ENCODE peak calls at places on chromosome 1, in nine cellular contexts. One of them, this sample, is unnamed.

GRCh38 chr1:220970311-220970710 is 91.1 kb downstream of the HLX start:
- DNase-seq in foreskin fibroblast: no peak
- DNase-seq in GM12864: no peak
- DNase-seq in uterus: no peak
- DNase-seq in breast epithelium: no peak
- DNase-seq in GM12865: no peak
- DNase-seq in ovary: no peak
- DNase-seq in progenitor cell of endocrine pancreas: no peak
- DNase-seq in cardiac muscle cell: no peak
- DNase-seq in this sample: no peak

GRCh38 chr1:152623203-152623844 is 421 bp upstream of the LCE3A start:
- DNase-seq in foreskin fibroblast: no peak
- DNase-seq in GM12864: no peak
- DNase-seq in uterus: no peak
- DNase-seq in breast epithelium: no peak
- DNase-seq in GM12865: peak
- DNase-seq in ovary: peak
- DNase-seq in progenitor cell of endocrine pancreas: no peak
- DNase-seq in cardiac muscle cell: no peak
- DNase-seq in this sample: peak

GRCh38 chr1:224851210-224851849 is 78.1 kb upstream of the DNAH14 start:
- DNase-seq in foreskin fibroblast: peak
- DNase-seq in GM12864: peak
- DNase-seq in uterus: no peak
- DNase-seq in breast epithelium: peak
- DNase-seq in GM12865: peak
- DNase-seq in ovary: peak
- DNase-seq in progenitor cell of endocrine pancreas: peak
- DNase-seq in cardiac muscle cell: peak
- DNase-seq in this sample: peak

GRCh38 chr1:198655464-198656121 is 16.8 kb downstream of the PTPRC start:
- DNase-seq in foreskin fibroblast: no peak
- DNase-seq in GM12864: no peak
- DNase-seq in uterus: no peak
- DNase-seq in breast epithelium: no peak
- DNase-seq in GM12865: peak
- DNase-seq in ovary: no peak
- DNase-seq in progenitor cell of endocrine pancreas: no peak
- DNase-seq in cardiac muscle cell: no peak
- DNase-seq in this sample: no peak

GRCh38 chr1:97630968-97631367 is 289.9 kb downstream of the DPYD start:
- DNase-seq in foreskin fibroblast: no peak
- DNase-seq in GM12864: no peak
- DNase-seq in uterus: peak
- DNase-seq in breast epithelium: no peak
- DNase-seq in GM12865: no peak
- DNase-seq in ovary: no peak
- DNase-seq in progenitor cell of endocrine pancreas: no peak
- DNase-seq in cardiac muscle cell: peak
- DNase-seq in this sample: no peak

GRCh38 chr1:78375996-78376395 is 114.8 kb upstream of the PTGFR start:
- DNase-seq in foreskin fibroblast: peak
- DNase-seq in GM12864: no peak
- DNase-seq in uterus: no peak
- DNase-seq in breast epithelium: no peak
- DNase-seq in GM12865: peak
- DNase-seq in ovary: no peak
- DNase-seq in progenitor cell of endocrine pancreas: no peak
- DNase-seq in cardiac muscle cell: no peak
- DNase-seq in this sample: no peak

GRCh38 chr1:3892748-3893147 is 7.3 kb downstream of the C1orf174 start:
- DNase-seq in foreskin fibroblast: no peak
- DNase-seq in GM12864: no peak
- DNase-seq in uterus: no peak
- DNase-seq in breast epithelium: peak
- DNase-seq in GM12865: no peak
- DNase-seq in ovary: no peak
- DNase-seq in progenitor cell of endocrine pancreas: no peak
- DNase-seq in cardiac muscle cell: no peak
- DNase-seq in this sample: no peak

GRCh38 chr1:17759114-17759513 is 4.0 kb downstream of the ACTL8 start:
- DNase-seq in foreskin fibroblast: no peak
- DNase-seq in GM12864: no peak
- DNase-seq in uterus: no peak
- DNase-seq in breast epithelium: no peak
- DNase-seq in GM12865: peak
- DNase-seq in ovary: no peak
- DNase-seq in progenitor cell of endocrine pancreas: no peak
- DNase-seq in cardiac muscle cell: no peak
- DNase-seq in this sample: no peak

GRCh38 chr1:226654046-226654445 is 85.0 kb downstream of the ITPKB start:
- DNase-seq in foreskin fibroblast: no peak
- DNase-seq in GM12864: no peak
- DNase-seq in uterus: no peak
- DNase-seq in breast epithelium: no peak
- DNase-seq in GM12865: peak
- DNase-seq in ovary: no peak
- DNase-seq in progenitor cell of endocrine pancreas: no peak
- DNase-seq in cardiac muscle cell: peak
- DNase-seq in this sample: no peak

GRCh38 chr1:31725777-31726535 is 22.1 kb upstream of the COL16A1 start:
- DNase-seq in foreskin fibroblast: no peak
- DNase-seq in GM12864: no peak
- DNase-seq in uterus: no peak
- DNase-seq in breast epithelium: no peak
- DNase-seq in GM12865: no peak
- DNase-seq in ovary: no peak
- DNase-seq in progenitor cell of endocrine pancreas: no peak
- DNase-seq in cardiac muscle cell: no peak
- DNase-seq in this sample: no peak

GRCh38 chr1:47661065-47661464 is 223.2 kb downstream of the FOXD2 start:
- DNase-seq in foreskin fibroblast: no peak
- DNase-seq in GM12864: no peak
- DNase-seq in uterus: no peak
- DNase-seq in breast epithelium: no peak
- DNase-seq in GM12865: no peak
- DNase-seq in ovary: no peak
- DNase-seq in progenitor cell of endocrine pancreas: no peak
- DNase-seq in cardiac muscle cell: no peak
- DNase-seq in this sample: no peak

GRCh38 chr1:182622795-182623528 is 18.8 kb upstream of the RGS16 start:
- DNase-seq in foreskin fibroblast: no peak
- DNase-seq in GM12864: no peak
- DNase-seq in uterus: no peak
- DNase-seq in breast epithelium: no peak
- DNase-seq in GM12865: peak
- DNase-seq in ovary: no peak
- DNase-seq in progenitor cell of endocrine pancreas: no peak
- DNase-seq in cardiac muscle cell: no peak
- DNase-seq in this sample: no peak

GRCh38 chr1:18480315-18481189 is at the start of gene KLHDC7A:
- DNase-seq in foreskin fibroblast: no peak
- DNase-seq in GM12864: no peak
- DNase-seq in uterus: no peak
- DNase-seq in breast epithelium: peak
- DNase-seq in GM12865: no peak
- DNase-seq in ovary: no peak
- DNase-seq in progenitor cell of endocrine pancreas: peak
- DNase-seq in cardiac muscle cell: peak
- DNase-seq in this sample: no peak

GRCh38 chr1:204493145-204493881 is 1.3 kb downstream of the PIK3C2B start:
- DNase-seq in foreskin fibroblast: no peak
- DNase-seq in GM12864: no peak
- DNase-seq in uterus: peak
- DNase-seq in breast epithelium: peak
- DNase-seq in GM12865: no peak
- DNase-seq in ovary: peak
- DNase-seq in progenitor cell of endocrine pancreas: no peak
- DNase-seq in cardiac muscle cell: peak
- DNase-seq in this sample: peak

GRCh38 chr1:193113258-193113991 is 8.2 kb upstream of the GLRX2 start:
- DNase-seq in foreskin fibroblast: no peak
- DNase-seq in GM12864: no peak
- DNase-seq in uterus: no peak
- DNase-seq in breast epithelium: no peak
- DNase-seq in GM12865: no peak
- DNase-seq in ovary: no peak
- DNase-seq in progenitor cell of endocrine pancreas: no peak
- DNase-seq in cardiac muscle cell: no peak
- DNase-seq in this sample: no peak

GRCh38 chr1:236692722-236693121 is 6.4 kb downstream of the ACTN2 start:
- DNase-seq in foreskin fibroblast: no peak
- DNase-seq in GM12864: no peak
- DNase-seq in uterus: no peak
- DNase-seq in breast epithelium: no peak
- DNase-seq in GM12865: no peak
- DNase-seq in ovary: no peak
- DNase-seq in progenitor cell of endocrine pancreas: no peak
- DNase-seq in cardiac muscle cell: no peak
- DNase-seq in this sample: no peak

GRCh38 chr1:172867216-172867828 is 183.4 kb downstream of the TNFSF18 start:
- DNase-seq in foreskin fibroblast: no peak
- DNase-seq in GM12864: no peak
- DNase-seq in uterus: no peak
- DNase-seq in breast epithelium: no peak
- DNase-seq in GM12865: no peak
- DNase-seq in ovary: no peak
- DNase-seq in progenitor cell of endocrine pancreas: no peak
- DNase-seq in cardiac muscle cell: no peak
- DNase-seq in this sample: no peak

GRCh38 chr1:1779691-1780597 is 1.7 kb upstream of the NADK start:
- DNase-seq in foreskin fibroblast: peak
- DNase-seq in GM12864: peak
- DNase-seq in uterus: no peak
- DNase-seq in breast epithelium: peak
- DNase-seq in GM12865: peak
- DNase-seq in ovary: peak
- DNase-seq in progenitor cell of endocrine pancreas: no peak
- DNase-seq in cardiac muscle cell: no peak
- DNase-seq in this sample: peak

GRCh38 chr1:63487336-63488065 is 35.5 kb downstream of the ITGB3BP start:
- DNase-seq in foreskin fibroblast: peak
- DNase-seq in GM12864: no peak
- DNase-seq in uterus: no peak
- DNase-seq in breast epithelium: no peak
- DNase-seq in GM12865: no peak
- DNase-seq in ovary: no peak
- DNase-seq in progenitor cell of endocrine pancreas: no peak
- DNase-seq in cardiac muscle cell: no peak
- DNase-seq in this sample: no peak

GRCh38 chr1:177947623-177948022 is 22.2 kb downstream of the SEC16B start:
- DNase-seq in foreskin fibroblast: no peak
- DNase-seq in GM12864: no peak
- DNase-seq in uterus: no peak
- DNase-seq in breast epithelium: no peak
- DNase-seq in GM12865: no peak
- DNase-seq in ovary: no peak
- DNase-seq in progenitor cell of endocrine pancreas: no peak
- DNase-seq in cardiac muscle cell: no peak
- DNase-seq in this sample: no peak

GRCh38 chr1:55700359-55701130 is 485.4 kb upstream of the USP24 start:
- DNase-seq in foreskin fibroblast: peak
- DNase-seq in GM12864: no peak
- DNase-seq in uterus: no peak
- DNase-seq in breast epithelium: no peak
- DNase-seq in GM12865: no peak
- DNase-seq in ovary: no peak
- DNase-seq in progenitor cell of endocrine pancreas: no peak
- DNase-seq in cardiac muscle cell: no peak
- DNase-seq in this sample: no peak

GRCh38 chr1:59738591-59739015 is 76.1 kb upstream of the HOOK1 start:
- DNase-seq in foreskin fibroblast: peak
- DNase-seq in GM12864: no peak
- DNase-seq in uterus: no peak
- DNase-seq in breast epithelium: no peak
- DNase-seq in GM12865: no peak
- DNase-seq in ovary: no peak
- DNase-seq in progenitor cell of endocrine pancreas: no peak
- DNase-seq in cardiac muscle cell: no peak
- DNase-seq in this sample: no peak

GRCh38 chr1:80153762-80154555 is 1147.4 kb upstream of the ADGRL4 start:
- DNase-seq in foreskin fibroblast: no peak
- DNase-seq in GM12864: no peak
- DNase-seq in uterus: no peak
- DNase-seq in breast epithelium: no peak
- DNase-seq in GM12865: no peak
- DNase-seq in ovary: no peak
- DNase-seq in progenitor cell of endocrine pancreas: no peak
- DNase-seq in cardiac muscle cell: no peak
- DNase-seq in this sample: no peak
- TF ChIP-seq CTCF in foreskin fibroblast: no peak
- TF ChIP-seq CTCF in GM12864: no peak
- TF ChIP-seq CTCF in uterus: no peak
- TF ChIP-seq CTCF in breast epithelium: no peak
- TF ChIP-seq CTCF in GM12865: no peak
- TF ChIP-seq CTCF in ovary: no peak
- TF ChIP-seq CTCF in progenitor cell of endocrine pancreas: no peak
- TF ChIP-seq CTCF in cardiac muscle cell: no peak
- TF ChIP-seq CTCF in this sample: no peak

GRCh38 chr1:222828939-222829338 is 14.1 kb downstream of the DISP1 start:
- DNase-seq in foreskin fibroblast: no peak
- DNase-seq in GM12864: no peak
- DNase-seq in uterus: no peak
- DNase-seq in breast epithelium: no peak
- DNase-seq in GM12865: no peak
- DNase-seq in ovary: no peak
- DNase-seq in progenitor cell of endocrine pancreas: no peak
- DNase-seq in cardiac muscle cell: no peak
- DNase-seq in this sample: no peak
- TF ChIP-seq CTCF in foreskin fibroblast: peak
- TF ChIP-seq CTCF in GM12864: peak
- TF ChIP-seq CTCF in uterus: peak
- TF ChIP-seq CTCF in breast epithelium: no peak
- TF ChIP-seq CTCF in GM12865: no peak
- TF ChIP-seq CTCF in ovary: no peak
- TF ChIP-seq CTCF in progenitor cell of endocrine pancreas: no peak
- TF ChIP-seq CTCF in cardiac muscle cell: no peak
- TF ChIP-seq CTCF in this sample: no peak

DNA sequence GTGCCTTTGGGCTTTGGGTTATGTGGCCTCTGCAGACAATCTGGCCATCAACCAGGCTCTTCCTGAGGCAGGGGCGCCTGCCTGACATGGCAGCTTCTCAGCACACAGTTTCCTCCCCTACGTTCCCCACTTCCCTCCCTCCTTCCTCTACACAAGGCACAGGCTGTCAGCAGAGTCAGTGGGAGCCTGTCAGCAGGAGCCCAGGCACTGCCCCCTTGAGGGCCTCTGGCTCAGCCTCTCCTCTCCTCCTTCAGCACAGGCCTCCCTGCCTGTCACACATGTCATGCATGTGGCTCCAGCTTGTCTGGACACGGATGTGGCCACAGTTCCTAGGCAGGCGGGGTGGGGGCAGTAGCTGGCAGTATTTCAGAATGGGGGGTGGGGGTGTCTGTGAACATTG is 52.2 kb upstream of the ARTN start:
- DNase-seq in foreskin fibroblast: peak
- DNase-seq in GM12864: no peak
- DNase-seq in uterus: no peak
- DNase-seq in breast epithelium: no peak
- DNase-seq in GM12865: no peak
- DNase-seq in ovary: no peak
- DNase-seq in progenitor cell of endocrine pancreas: no peak
- DNase-seq in cardiac muscle cell: peak
- DNase-seq in this sample: no peak
- TF ChIP-seq CTCF in foreskin fibroblast: no peak
- TF ChIP-seq CTCF in GM12864: no peak
- TF ChIP-seq CTCF in uterus: no peak
- TF ChIP-seq CTCF in breast epithelium: no peak
- TF ChIP-seq CTCF in GM12865: no peak
- TF ChIP-seq CTCF in ovary: no peak
- TF ChIP-seq CTCF in progenitor cell of endocrine pancreas: no peak
- TF ChIP-seq CTCF in cardiac muscle cell: no peak
- TF ChIP-seq CTCF in this sample: no peak

GRCh38 chr1:184497962-184498723 is 111.3 kb downstream of the C1orf21 start:
- DNase-seq in foreskin fibroblast: no peak
- DNase-seq in GM12864: no peak
- DNase-seq in uterus: no peak
- DNase-seq in breast epithelium: no peak
- DNase-seq in GM12865: no peak
- DNase-seq in ovary: no peak
- DNase-seq in progenitor cell of endocrine pancreas: no peak
- DNase-seq in cardiac muscle cell: no peak
- DNase-seq in this sample: no peak
- TF ChIP-seq CTCF in foreskin fibroblast: no peak
- TF ChIP-seq CTCF in GM12864: no peak
- TF ChIP-seq CTCF in uterus: no peak
- TF ChIP-seq CTCF in breast epithelium: no peak
- TF ChIP-seq CTCF in GM12865: no peak
- TF ChIP-seq CTCF in ovary: no peak
- TF ChIP-seq CTCF in progenitor cell of endocrine pancreas: no peak
- TF ChIP-seq CTCF in cardiac muscle cell: no peak
- TF ChIP-seq CTCF in this sample: no peak